ENCODE peak calls at places on chromosomes 13 and 19, in eight cellular contexts. One of them, this sample, is unnamed.
A peak's percentile ranks its signal among the peaks of the same experiment; 100 is the strongest.

GRCh38 chr19:45729774-45730388 is 815 bp downstream of the FBXO46 start:
- DNase-seq in A549: no peak
- DNase-seq in transverse colon: peak; percentile 29
- DNase-seq in Peyer's patch: no peak
- DNase-seq in adrenal gland: no peak
- DNase-seq in heart left ventricle: no peak
- DNase-seq in HepG2: no peak
- DNase-seq in esophagus squamous epithelium: no peak
- DNase-seq in this sample: no peak

GRCh38 chr19:5891938-5892771 is 11.4 kb downstream of the NDUFA11 start:
- DNase-seq in esophagus squamous epithelium: no peak
- DNase-seq in adrenal gland: peak; percentile 60
- DNase-seq in transverse colon: peak; percentile 58
- DNase-seq in heart left ventricle: no peak
- DNase-seq in A549: peak; percentile 46
- DNase-seq in Peyer's patch: no peak
- DNase-seq in HepG2: no peak
- DNase-seq in this sample: no peak

GRCh38 chr19:39539165-39539518 is 819 bp downstream of the EID2 start:
- DNase-seq in transverse colon: no peak
- DNase-seq in HepG2: peak; percentile 52
- DNase-seq in esophagus squamous epithelium: no peak
- DNase-seq in A549: no peak
- DNase-seq in adrenal gland: no peak
- DNase-seq in heart left ventricle: no peak
- DNase-seq in Peyer's patch: no peak
- DNase-seq in this sample: no peak

GRCh38 chr19:13164370-13165090 is 14.3 kb downstream of the IER2 start:
- DNase-seq in A549: peak; percentile 91
- DNase-seq in adrenal gland: peak; percentile 66
- DNase-seq in HepG2: peak; percentile 89
- DNase-seq in Peyer's patch: peak; percentile 55
- DNase-seq in transverse colon: peak; percentile 75
- DNase-seq in heart left ventricle: peak; percentile 86
- DNase-seq in esophagus squamous epithelium: no peak
- DNase-seq in this sample: peak; percentile 77

GRCh38 chr13:77305276-77305675 is 21.6 kb downstream of the MYCBP2 start:
- DNase-seq in HepG2: no peak
- DNase-seq in transverse colon: no peak
- DNase-seq in esophagus squamous epithelium: no peak
- DNase-seq in adrenal gland: no peak
- DNase-seq in Peyer's patch: no peak
- DNase-seq in heart left ventricle: no peak
- DNase-seq in A549: no peak
- DNase-seq in this sample: no peak

GRCh38 chr19:48967346-48968178 is 2.5 kb downstream of the FTL start:
- DNase-seq in transverse colon: peak; percentile 42
- DNase-seq in heart left ventricle: no peak
- DNase-seq in esophagus squamous epithelium: no peak
- DNase-seq in adrenal gland: peak; percentile 66
- DNase-seq in Peyer's patch: no peak
- DNase-seq in A549: peak; percentile 92
- DNase-seq in HepG2: peak; percentile 74
- DNase-seq in this sample: peak; percentile 77

GRCh38 chr13:35388979-35389378 is 87.5 kb downstream of the MAB21L1 start:
- DNase-seq in esophagus squamous epithelium: no peak
- DNase-seq in A549: no peak
- DNase-seq in heart left ventricle: no peak
- DNase-seq in adrenal gland: no peak
- DNase-seq in HepG2: no peak
- DNase-seq in Peyer's patch: no peak
- DNase-seq in transverse colon: no peak
- DNase-seq in this sample: no peak

GRCh38 chr19:5961969-5962945 is 15.7 kb downstream of the RANBP3 start:
- DNase-seq in transverse colon: peak; percentile 75
- DNase-seq in esophagus squamous epithelium: no peak
- DNase-seq in HepG2: peak; percentile 98
- DNase-seq in Peyer's patch: peak; percentile 69
- DNase-seq in adrenal gland: peak; percentile 75
- DNase-seq in heart left ventricle: peak; percentile 68
- DNase-seq in A549: no peak
- DNase-seq in this sample: no peak

GRCh38 chr19:5016268-5016667 is 47.4 kb downstream of the KDM4B start:
- DNase-seq in esophagus squamous epithelium: no peak
- DNase-seq in adrenal gland: no peak
- DNase-seq in HepG2: no peak
- DNase-seq in transverse colon: no peak
- DNase-seq in A549: no peak
- DNase-seq in Peyer's patch: no peak
- DNase-seq in heart left ventricle: peak; percentile 13
- DNase-seq in this sample: no peak

GRCh38 chr19:48986211-48986610 is 6.9 kb downstream of the GYS1 start:
- DNase-seq in Peyer's patch: no peak
- DNase-seq in A549: no peak
- DNase-seq in esophagus squamous epithelium: no peak
- DNase-seq in heart left ventricle: no peak
- DNase-seq in transverse colon: no peak
- DNase-seq in HepG2: no peak
- DNase-seq in adrenal gland: no peak
- DNase-seq in this sample: no peak

GRCh38 chr19:11375143-11375948 is 880 bp downstream of the SWSAP1 start:
- DNase-seq in adrenal gland: peak; percentile 75
- DNase-seq in esophagus squamous epithelium: no peak
- DNase-seq in Peyer's patch: peak; percentile 76
- DNase-seq in heart left ventricle: peak; percentile 73
- DNase-seq in HepG2: peak; percentile 31
- DNase-seq in A549: no peak
- DNase-seq in transverse colon: peak; percentile 74
- DNase-seq in this sample: peak; percentile 84

GRCh38 chr13:96020155-96020575 is 33.0 kb downstream of the UGGT2 start:
- DNase-seq in transverse colon: peak; percentile 30
- DNase-seq in heart left ventricle: no peak
- DNase-seq in Peyer's patch: no peak
- DNase-seq in HepG2: peak; percentile 75
- DNase-seq in adrenal gland: peak; percentile 58
- DNase-seq in A549: peak; percentile 67
- DNase-seq in esophagus squamous epithelium: no peak
- DNase-seq in this sample: no peak

GRCh38 chr13:41268764-41269163 is 5.4 kb upstream of the MTRF1 start:
- DNase-seq in Peyer's patch: no peak
- DNase-seq in heart left ventricle: no peak
- DNase-seq in adrenal gland: no peak
- DNase-seq in HepG2: no peak
- DNase-seq in transverse colon: no peak
- DNase-seq in esophagus squamous epithelium: no peak
- DNase-seq in A549: peak; percentile 56
- DNase-seq in this sample: no peak

GRCh38 chr19:7679017-7679720 is 1.5 kb upstream of the TRAPPC5 start:
- DNase-seq in HepG2: peak; percentile 36
- DNase-seq in esophagus squamous epithelium: no peak
- DNase-seq in adrenal gland: no peak
- DNase-seq in A549: peak; percentile 30
- DNase-seq in transverse colon: peak; percentile 43
- DNase-seq in Peyer's patch: peak; percentile 83
- DNase-seq in heart left ventricle: no peak
- DNase-seq in this sample: no peak

GRCh38 chr19:3670258-3670795 is 29.9 kb downstream of the PIP5K1C start:
- DNase-seq in A549: peak; percentile 77
- DNase-seq in heart left ventricle: peak; percentile 83
- DNase-seq in Peyer's patch: no peak
- DNase-seq in HepG2: no peak
- DNase-seq in adrenal gland: peak; percentile 64
- DNase-seq in transverse colon: peak; percentile 68
- DNase-seq in esophagus squamous epithelium: no peak
- DNase-seq in this sample: peak; percentile 98

GRCh38 chr19:3671680-3672574 is 28.3 kb downstream of the PIP5K1C start:
- DNase-seq in heart left ventricle: no peak
- DNase-seq in adrenal gland: no peak
- DNase-seq in A549: no peak
- DNase-seq in HepG2: no peak
- DNase-seq in Peyer's patch: no peak
- DNase-seq in esophagus squamous epithelium: no peak
- DNase-seq in transverse colon: no peak
- DNase-seq in this sample: no peak

GRCh38 chr19:3669616-3670257 is 30.5 kb downstream of the PIP5K1C start:
- DNase-seq in A549: no peak
- DNase-seq in esophagus squamous epithelium: no peak
- DNase-seq in transverse colon: no peak
- DNase-seq in Peyer's patch: no peak
- DNase-seq in heart left ventricle: no peak
- DNase-seq in HepG2: no peak
- DNase-seq in adrenal gland: no peak
- DNase-seq in this sample: no peak

GRCh38 chr19:3672575-3672948 is 27.7 kb downstream of the PIP5K1C start:
- DNase-seq in adrenal gland: no peak
- DNase-seq in transverse colon: no peak
- DNase-seq in HepG2: no peak
- DNase-seq in esophagus squamous epithelium: no peak
- DNase-seq in A549: no peak
- DNase-seq in Peyer's patch: no peak
- DNase-seq in heart left ventricle: no peak
- DNase-seq in this sample: no peak

GRCh38 chr19:3670796-3671679 is 29.2 kb downstream of the PIP5K1C start:
- DNase-seq in HepG2: no peak
- DNase-seq in Peyer's patch: no peak
- DNase-seq in transverse colon: peak; percentile 68
- DNase-seq in adrenal gland: peak; percentile 75
- DNase-seq in A549: no peak
- DNase-seq in heart left ventricle: peak; percentile 88
- DNase-seq in esophagus squamous epithelium: no peak
- DNase-seq in this sample: peak; percentile 93
- TF ChIP-seq POLR2A in HepG2: no peak
- TF ChIP-seq POLR2A in Peyer's patch: no peak
- TF ChIP-seq POLR2A in transverse colon: no peak
- TF ChIP-seq POLR2A in adrenal gland: no peak
- TF ChIP-seq POLR2A in A549: no peak
- TF ChIP-seq POLR2A in heart left ventricle: no peak
- TF ChIP-seq POLR2A in esophagus squamous epithelium: no peak
- TF ChIP-seq POLR2A in this sample: peak; percentile 15

GRCh38 chr13:30551194-30551593 is 66.5 kb upstream of the USPL1 start:
- DNase-seq in heart left ventricle: no peak
- DNase-seq in transverse colon: no peak
- DNase-seq in A549: peak; percentile 45
- DNase-seq in Peyer's patch: no peak
- DNase-seq in adrenal gland: no peak
- DNase-seq in esophagus squamous epithelium: no peak
- DNase-seq in HepG2: peak; percentile 29
- DNase-seq in this sample: no peak
- TF ChIP-seq POLR2A in heart left ventricle: no peak
- TF ChIP-seq POLR2A in transverse colon: no peak
- TF ChIP-seq POLR2A in A549: no peak
- TF ChIP-seq POLR2A in Peyer's patch: no peak
- TF ChIP-seq POLR2A in adrenal gland: no peak
- TF ChIP-seq POLR2A in esophagus squamous epithelium: no peak
- TF ChIP-seq POLR2A in HepG2: no peak
- TF ChIP-seq POLR2A in this sample: no peak

GRCh38 chr19:50532952-50533351 is 19.2 kb upstream of the ASPDH start:
- DNase-seq in HepG2: no peak
- DNase-seq in A549: no peak
- DNase-seq in adrenal gland: no peak
- DNase-seq in transverse colon: no peak
- DNase-seq in Peyer's patch: no peak
- DNase-seq in heart left ventricle: no peak
- DNase-seq in esophagus squamous epithelium: no peak
- DNase-seq in this sample: no peak
- TF ChIP-seq POLR2A in HepG2: no peak
- TF ChIP-seq POLR2A in A549: no peak
- TF ChIP-seq POLR2A in adrenal gland: no peak
- TF ChIP-seq POLR2A in transverse colon: no peak
- TF ChIP-seq POLR2A in Peyer's patch: no peak
- TF ChIP-seq POLR2A in heart left ventricle: no peak
- TF ChIP-seq POLR2A in esophagus squamous epithelium: no peak
- TF ChIP-seq POLR2A in this sample: no peak

GRCh38 chr19:30722236-30722635 is 350.1 kb downstream of the ZNF536 start:
- DNase-seq in HepG2: no peak
- DNase-seq in adrenal gland: no peak
- DNase-seq in heart left ventricle: no peak
- DNase-seq in A549: no peak
- DNase-seq in esophagus squamous epithelium: no peak
- DNase-seq in transverse colon: no peak
- DNase-seq in Peyer's patch: no peak
- DNase-seq in this sample: no peak
- TF ChIP-seq POLR2A in HepG2: no peak
- TF ChIP-seq POLR2A in adrenal gland: no peak
- TF ChIP-seq POLR2A in heart left ventricle: no peak
- TF ChIP-seq POLR2A in A549: no peak
- TF ChIP-seq POLR2A in esophagus squamous epithelium: no peak
- TF ChIP-seq POLR2A in transverse colon: no peak
- TF ChIP-seq POLR2A in Peyer's patch: no peak
- TF ChIP-seq POLR2A in this sample: no peak

DNA sequence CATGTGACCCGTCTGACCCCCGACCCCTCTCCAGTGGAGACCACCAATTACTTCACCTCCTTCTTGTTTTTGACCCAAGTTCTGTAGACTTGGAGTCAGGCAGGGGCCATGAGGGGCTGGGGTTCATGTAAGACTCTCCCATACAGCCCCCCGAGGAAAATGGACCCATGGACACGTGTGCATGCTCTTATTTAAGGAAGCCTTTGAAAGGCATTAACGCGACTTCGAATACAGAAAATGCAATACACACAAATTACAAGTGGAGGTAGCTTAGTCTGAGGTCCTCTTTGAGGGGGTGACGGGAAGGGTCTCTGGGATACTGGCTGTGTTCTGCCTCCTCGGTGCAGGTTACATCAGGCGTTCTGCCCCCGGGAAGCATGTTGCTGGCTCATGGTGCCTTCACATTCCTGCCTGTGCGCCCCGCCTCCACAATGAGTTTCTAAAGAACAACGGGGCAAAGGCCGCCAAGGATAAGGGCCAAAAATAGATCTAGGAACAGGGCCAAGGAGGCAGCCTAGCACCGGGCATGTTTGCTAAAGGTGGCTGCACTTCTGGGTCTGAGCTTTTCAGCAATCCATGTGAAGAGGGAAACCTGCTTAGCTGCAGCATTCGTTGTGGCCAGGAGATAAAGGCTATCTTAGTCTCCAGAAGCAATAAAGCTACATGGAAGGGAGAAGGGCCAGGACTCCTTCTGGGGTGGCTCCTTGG is 54.5 kb downstream of the RAB20 start:
- DNase-seq in transverse colon: peak; percentile 90
- DNase-seq in A549: peak; percentile 57
- DNase-seq in heart left ventricle: peak; percentile 81
- DNase-seq in HepG2: no peak
- DNase-seq in adrenal gland: peak; percentile 84
- DNase-seq in esophagus squamous epithelium: no peak
- DNase-seq in Peyer's patch: no peak
- DNase-seq in this sample: peak; percentile 85
- TF ChIP-seq POLR2A in transverse colon: peak; percentile 39
- TF ChIP-seq POLR2A in A549: no peak
- TF ChIP-seq POLR2A in heart left ventricle: no peak
- TF ChIP-seq POLR2A in HepG2: no peak
- TF ChIP-seq POLR2A in adrenal gland: no peak
- TF ChIP-seq POLR2A in esophagus squamous epithelium: no peak
- TF ChIP-seq POLR2A in Peyer's patch: peak; percentile 6
- TF ChIP-seq POLR2A in this sample: no peak

This sample was measured in sigmoid colon.